ENCODE peak calls at places on chromosomes 6 and 20, in nine cellular contexts. E, P, Z, J, K, R, Y, S and C are unnamed samples.

GRCh38 chr6:3390698-3391097 is 66.2 kb downstream of the SLC22A23 start:
- DNase-seq in E (peak), P (no peak), Z (no peak), J (no peak), K (no peak), R (no peak), Y (no peak), S (peak), C (no peak)

GRCh38 chr20:53869466-53870258 is 200.7 kb downstream of the BCAS1 start:
- DNase-seq in E (peak), P (peak), Z (peak), J (peak), K (peak), R (peak), Y (peak), S (peak), C (peak)

GRCh38 chr6:157520986-157521664 is 140.1 kb downstream of the ZDHHC14 start:
- DNase-seq in E (no peak), P (no peak), Z (no peak), J (no peak), K (no peak), R (no peak), Y (no peak), S (peak), C (no peak)

GRCh38 chr6:135983720-135984343 is 132.3 kb downstream of the PDE7B start:
- DNase-seq in E (no peak), P (no peak), Z (no peak), J (no peak), K (no peak), R (no peak), Y (no peak), S (no peak), C (no peak)

GRCh38 chr6:137638926-137639706 is 144.9 kb upstream of the OLIG3 start:
- DNase-seq in E (no peak), P (no peak), Z (no peak), J (no peak), K (no peak), R (no peak), Y (no peak), S (no peak), C (no peak)

GRCh38 chr20:51790256-51790655 is 12.1 kb downstream of the SALL4 start:
- DNase-seq in E (no peak), P (no peak), Z (no peak), J (no peak), K (no peak), R (no peak), Y (no peak), S (no peak), C (no peak)

GRCh38 chr20:51938557-51939324 is 136.4 kb upstream of the SALL4 start:
- DNase-seq in E (no peak), P (no peak), Z (no peak), J (no peak), K (no peak), R (no peak), Y (no peak), S (no peak), C (no peak)

GRCh38 chr6:99349620-99350141 is at the start of gene FAXC:
- DNase-seq in E (peak), P (no peak), Z (peak), J (peak), K (peak), R (no peak), Y (peak), S (peak), C (no peak)

GRCh38 chr20:63520939-63521601 is 505 bp downstream of the PPDPF start:
- DNase-seq in E (no peak), P (peak), Z (peak), J (peak), K (peak), R (no peak), Y (peak), S (peak), C (no peak)

GRCh38 chr6:32046450-32047083 is 8.4 kb downstream of the CYP21A2 start:
- DNase-seq in E (no peak), P (no peak), Z (peak), J (peak), K (no peak), R (no peak), Y (peak), S (peak), C (no peak)

GRCh38 chr6:134347916-134348805 is 30.2 kb upstream of the SGK1 start:
- DNase-seq in E (no peak), P (no peak), Z (no peak), J (no peak), K (no peak), R (no peak), Y (no peak), S (no peak), C (peak)

GRCh38 chr6:168088161-168089106 is 9.4 kb upstream of the FRMD1 start:
- DNase-seq in E (no peak), P (no peak), Z (peak), J (peak), K (no peak), R (no peak), Y (no peak), S (no peak), C (no peak)

GRCh38 chr6:149129401-149130077 is 188.0 kb upstream of the TAB2 start:
- DNase-seq in E (no peak), P (peak), Z (no peak), J (no peak), K (no peak), R (no peak), Y (no peak), S (no peak), C (no peak)

GRCh38 chr20:38317422-38317821 is 13.5 kb downstream of the BPI start:
- DNase-seq in E (no peak), P (no peak), Z (no peak), J (no peak), K (no peak), R (no peak), Y (no peak), S (no peak), C (no peak)

GRCh38 chr6:10561566-10562088 is 40.5 kb downstream of the GCNT2 start:
- DNase-seq in E (no peak), P (no peak), Z (no peak), J (no peak), K (no peak), R (no peak), Y (no peak), S (no peak), C (no peak)

GRCh38 chr6:33416386-33417126 is 1.4 kb downstream of the CUTA start:
- DNase-seq in E (no peak), P (no peak), Z (no peak), J (no peak), K (no peak), R (no peak), Y (no peak), S (no peak), C (no peak)

GRCh38 chr20:1880529-1881239 is 14.5 kb upstream of the SIRPA start:
- DNase-seq in E (no peak), P (no peak), Z (no peak), J (no peak), K (no peak), R (no peak), Y (no peak), S (no peak), C (no peak)
- H3K27ac ChIP-seq in E (no peak), P (no peak), Z (no peak), J (no peak), K (no peak), R (no peak), Y (no peak), S (no peak), C (no peak)

DNA sequence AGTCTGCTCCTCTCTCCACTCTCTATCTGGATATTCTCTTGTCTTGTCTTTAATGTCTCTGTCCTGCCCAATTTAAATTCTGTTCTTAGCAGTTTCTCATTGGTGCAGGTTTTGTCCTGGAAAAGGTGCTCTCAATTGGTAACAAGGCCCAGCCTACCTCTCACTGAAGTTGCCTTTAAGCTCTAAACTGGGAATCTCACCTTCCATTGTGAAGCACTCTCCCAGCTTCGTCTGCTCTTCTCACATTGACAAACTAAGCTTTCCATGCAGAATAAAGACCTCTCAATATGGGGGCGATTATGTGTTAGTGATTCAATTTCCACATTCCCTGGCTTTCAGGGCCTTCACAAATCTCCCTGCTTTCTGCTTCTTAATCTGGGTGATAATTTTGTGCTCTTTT is 1712.2 kb downstream of the GRIK2 start:
- DNase-seq in E (no peak), P (no peak), Z (no peak), J (peak), K (no peak), R (no peak), Y (no peak), S (no peak), C (no peak)
- TF ChIP-seq REST in E (no peak), P (no peak), Z (no peak), J (no peak), K (no peak), R (no peak), Y (no peak), S (no peak), C (no peak)

GRCh38 chr6:121435444-121436069 is at the start of gene GJA1:
- DNase-seq in E (no peak), P (no peak), Z (no peak), J (peak), K (peak), R (no peak), Y (peak), S (no peak), C (peak)
- H3K27ac ChIP-seq in E (no peak), P (no peak), Z (no peak), J (peak), K (peak), R (no peak), Y (peak), S (no peak), C (no peak)

DNA sequence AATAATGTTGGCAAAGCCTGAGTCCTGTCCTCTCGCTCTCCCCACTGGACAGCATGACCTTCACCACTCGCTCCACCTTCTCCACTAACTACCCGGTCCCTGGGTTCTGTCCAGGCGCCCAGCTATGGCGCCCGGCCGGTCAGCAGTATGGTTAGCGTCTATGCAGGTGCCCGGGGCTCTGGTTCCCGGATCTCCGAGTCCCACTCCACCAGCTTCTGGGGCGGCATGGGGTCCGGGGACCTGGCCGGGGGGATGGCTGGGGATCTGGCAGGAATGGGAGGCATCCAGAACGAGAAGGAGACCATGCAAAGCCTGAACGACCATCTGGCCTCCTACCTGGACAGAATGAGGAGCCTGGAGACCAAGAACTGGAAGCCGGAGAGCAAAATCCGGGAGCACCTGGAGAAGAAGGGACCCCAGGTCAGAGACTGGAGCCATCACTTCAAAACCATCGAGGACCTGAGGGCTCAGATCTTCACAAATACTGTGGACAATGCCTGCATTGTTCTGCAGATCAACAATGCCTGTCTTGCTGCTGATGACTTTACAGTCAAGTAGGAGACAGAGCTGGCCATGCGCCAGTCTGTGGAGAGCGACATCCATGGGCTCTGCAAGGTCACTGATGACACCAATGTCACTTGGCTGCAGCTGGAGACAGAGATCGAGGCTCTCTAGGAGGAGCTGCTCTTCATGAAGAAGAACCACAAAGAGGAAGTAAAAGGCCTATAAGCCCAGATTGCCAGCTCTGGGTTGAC is 20.7 kb downstream of the RNF114 start:
- DNase-seq in E (no peak), P (no peak), Z (peak), J (no peak), K (no peak), R (no peak), Y (no peak), S (no peak), C (no peak)
- TF ChIP-seq REST in E (no peak), P (no peak), Z (no peak), J (no peak), K (no peak), R (no peak), Y (no peak), S (no peak), C (no peak)

DNA sequence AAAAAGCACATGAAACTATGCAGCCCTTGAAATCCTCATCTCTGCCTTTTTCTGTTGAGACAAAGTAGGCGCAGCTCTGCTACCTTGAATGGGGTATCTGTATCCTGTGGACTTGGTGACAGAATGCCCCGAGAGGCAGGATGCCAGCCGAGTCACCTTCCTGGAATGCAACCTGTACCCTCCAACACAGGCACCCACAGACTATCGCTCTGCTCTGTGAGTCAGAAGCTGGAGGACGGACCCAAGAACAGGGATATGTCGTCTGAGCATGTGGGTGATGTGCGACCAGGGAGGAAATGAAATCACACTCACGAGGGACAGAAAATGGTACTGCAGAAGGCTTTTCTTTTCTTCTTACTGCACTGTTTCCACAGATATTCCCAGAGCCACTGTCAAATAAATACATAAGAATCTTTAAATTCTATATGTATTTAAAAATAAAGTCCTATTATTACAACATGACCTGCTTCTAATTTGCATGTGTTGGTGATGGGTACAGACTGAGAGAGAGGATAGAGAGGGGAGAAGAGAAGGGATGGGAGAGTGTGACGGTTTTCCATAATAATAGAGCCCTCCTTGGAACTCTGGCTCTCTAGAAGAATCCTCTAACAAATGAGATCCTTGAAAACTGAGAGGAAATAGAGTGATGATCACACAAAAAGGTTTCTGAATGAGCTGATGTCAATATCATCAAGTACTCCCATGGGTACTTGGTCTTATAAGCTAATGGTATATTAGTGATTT is 308.1 kb downstream of the FOXC1 start:
- DNase-seq in E (peak), P (no peak), Z (peak), J (no peak), K (peak), R (no peak), Y (no peak), S (no peak), C (peak)
- H3K27ac ChIP-seq in E (no peak), P (no peak), Z (no peak), J (no peak), K (no peak), R (no peak), Y (peak), S (no peak), C (no peak)